ENCODE peak calls at places on chromosomes 5 and 9, in eight cellular contexts. One of them, this sample, is unnamed.

GRCh38 chr9:110278080-110278707 is 21.9 kb upstream of the TXN start:
- DNase-seq in left cardiac atrium: no peak
- DNase-seq in PC-3: peak
- DNase-seq in midbrain: no peak
- DNase-seq in heart left ventricle: no peak
- DNase-seq in naive thymus-derived CD8-positive, alpha-beta T cell: no peak
- DNase-seq in M059J: peak
- DNase-seq in neural crest cell: no peak
- DNase-seq in this sample: no peak

GRCh38 chr5:31285025-31285424 is 91.5 kb downstream of the CDH6 start:
- DNase-seq in left cardiac atrium: no peak
- DNase-seq in PC-3: no peak
- DNase-seq in midbrain: no peak
- DNase-seq in heart left ventricle: no peak
- DNase-seq in naive thymus-derived CD8-positive, alpha-beta T cell: no peak
- DNase-seq in M059J: no peak
- DNase-seq in neural crest cell: no peak
- DNase-seq in this sample: no peak

GRCh38 chr5:124315746-124316415 is 430.6 kb downstream of the ZNF608 start:
- DNase-seq in left cardiac atrium: no peak
- DNase-seq in PC-3: peak
- DNase-seq in midbrain: no peak
- DNase-seq in heart left ventricle: no peak
- DNase-seq in naive thymus-derived CD8-positive, alpha-beta T cell: no peak
- DNase-seq in M059J: peak
- DNase-seq in neural crest cell: no peak
- DNase-seq in this sample: no peak

GRCh38 chr9:136119259-136120118 is 814 bp upstream of the TMEM250 start:
- DNase-seq in left cardiac atrium: peak
- DNase-seq in PC-3: peak
- DNase-seq in midbrain: no peak
- DNase-seq in heart left ventricle: no peak
- DNase-seq in naive thymus-derived CD8-positive, alpha-beta T cell: peak
- DNase-seq in M059J: no peak
- DNase-seq in neural crest cell: no peak
- DNase-seq in this sample: peak

GRCh38 chr9:81894891-81895290 is 33.3 kb upstream of the SPATA31D4 start:
- DNase-seq in left cardiac atrium: no peak
- DNase-seq in PC-3: no peak
- DNase-seq in midbrain: no peak
- DNase-seq in heart left ventricle: no peak
- DNase-seq in naive thymus-derived CD8-positive, alpha-beta T cell: no peak
- DNase-seq in M059J: peak
- DNase-seq in neural crest cell: no peak
- DNase-seq in this sample: no peak

GRCh38 chr9:89674667-89675402 is 70.0 kb downstream of the GADD45G start:
- DNase-seq in left cardiac atrium: no peak
- DNase-seq in PC-3: no peak
- DNase-seq in midbrain: no peak
- DNase-seq in heart left ventricle: no peak
- DNase-seq in naive thymus-derived CD8-positive, alpha-beta T cell: no peak
- DNase-seq in M059J: no peak
- DNase-seq in neural crest cell: peak
- DNase-seq in this sample: peak

GRCh38 chr9:98773721-98774120 is 22.6 kb downstream of the ANKS6 start:
- DNase-seq in left cardiac atrium: no peak
- DNase-seq in PC-3: no peak
- DNase-seq in midbrain: no peak
- DNase-seq in heart left ventricle: no peak
- DNase-seq in naive thymus-derived CD8-positive, alpha-beta T cell: no peak
- DNase-seq in M059J: no peak
- DNase-seq in neural crest cell: no peak
- DNase-seq in this sample: no peak

GRCh38 chr5:176779537-176779936 is 30.8 kb upstream of the UNC5A start:
- DNase-seq in left cardiac atrium: no peak
- DNase-seq in PC-3: no peak
- DNase-seq in midbrain: no peak
- DNase-seq in heart left ventricle: no peak
- DNase-seq in naive thymus-derived CD8-positive, alpha-beta T cell: no peak
- DNase-seq in M059J: no peak
- DNase-seq in neural crest cell: no peak
- DNase-seq in this sample: no peak

GRCh38 chr5:178590141-178590923 is at the start of gene COL23A1:
- DNase-seq in left cardiac atrium: peak
- DNase-seq in PC-3: peak
- DNase-seq in midbrain: peak
- DNase-seq in heart left ventricle: peak
- DNase-seq in naive thymus-derived CD8-positive, alpha-beta T cell: peak
- DNase-seq in M059J: no peak
- DNase-seq in neural crest cell: peak
- DNase-seq in this sample: peak

GRCh38 chr5:178143246-178143645 is 10.4 kb downstream of the NHP2 start:
- DNase-seq in left cardiac atrium: no peak
- DNase-seq in PC-3: no peak
- DNase-seq in midbrain: no peak
- DNase-seq in heart left ventricle: no peak
- DNase-seq in naive thymus-derived CD8-positive, alpha-beta T cell: no peak
- DNase-seq in M059J: no peak
- DNase-seq in neural crest cell: no peak
- DNase-seq in this sample: no peak

GRCh38 chr5:122584411-122585110 is 190.3 kb upstream of the SNX2 start:
- DNase-seq in left cardiac atrium: no peak
- DNase-seq in PC-3: no peak
- DNase-seq in midbrain: no peak
- DNase-seq in heart left ventricle: no peak
- DNase-seq in naive thymus-derived CD8-positive, alpha-beta T cell: no peak
- DNase-seq in M059J: no peak
- DNase-seq in neural crest cell: no peak
- DNase-seq in this sample: no peak

GRCh38 chr5:168269950-168270349 is 21.5 kb upstream of the WWC1 start:
- DNase-seq in left cardiac atrium: no peak
- DNase-seq in PC-3: peak
- DNase-seq in midbrain: no peak
- DNase-seq in heart left ventricle: no peak
- DNase-seq in naive thymus-derived CD8-positive, alpha-beta T cell: no peak
- DNase-seq in M059J: no peak
- DNase-seq in neural crest cell: no peak
- DNase-seq in this sample: no peak

GRCh38 chr9:504921-505821 is 290.5 kb downstream of the DOCK8 start:
- DNase-seq in left cardiac atrium: peak
- DNase-seq in PC-3: peak
- DNase-seq in midbrain: no peak
- DNase-seq in heart left ventricle: peak
- DNase-seq in naive thymus-derived CD8-positive, alpha-beta T cell: no peak
- DNase-seq in M059J: peak
- DNase-seq in neural crest cell: peak
- DNase-seq in this sample: peak

GRCh38 chr9:37620386-37620785 is 28.0 kb upstream of the TOMM5 start:
- DNase-seq in left cardiac atrium: no peak
- DNase-seq in PC-3: no peak
- DNase-seq in midbrain: no peak
- DNase-seq in heart left ventricle: no peak
- DNase-seq in naive thymus-derived CD8-positive, alpha-beta T cell: no peak
- DNase-seq in M059J: no peak
- DNase-seq in neural crest cell: no peak
- DNase-seq in this sample: no peak